ENCODE peak calls at places on chromosomes 2 and 18, in seven cellular contexts. One of them, this sample, is unnamed.

GRCh38 chr2:231190531-231191197 is 7.8 kb upstream of the ARMC9 start:
- DNase-seq in testis: peak; percentile 63
- DNase-seq in upper lobe of right lung: peak; percentile 85
- DNase-seq in cardiac muscle cell: no peak
- DNase-seq in left lung: peak; percentile 63
- DNase-seq in transverse colon: peak; percentile 47
- DNase-seq in spleen: no peak
- DNase-seq in this sample: peak; percentile 91

GRCh38 chr2:28544405-28544914 is 48.6 kb downstream of the PLB1 start:
- DNase-seq in testis: peak; percentile 54
- DNase-seq in upper lobe of right lung: no peak
- DNase-seq in cardiac muscle cell: peak; percentile 38
- DNase-seq in left lung: no peak
- DNase-seq in transverse colon: peak; percentile 49
- DNase-seq in spleen: no peak
- DNase-seq in this sample: no peak

GRCh38 chr2:145096582-145096981 is 576.7 kb upstream of the ZEB2 start:
- DNase-seq in testis: no peak
- DNase-seq in upper lobe of right lung: no peak
- DNase-seq in cardiac muscle cell: no peak
- DNase-seq in left lung: no peak
- DNase-seq in transverse colon: no peak
- DNase-seq in spleen: no peak
- DNase-seq in this sample: no peak

GRCh38 chr18:21255211-21255610 is 13.2 kb downstream of the GREB1L start:
- DNase-seq in testis: no peak
- DNase-seq in upper lobe of right lung: no peak
- DNase-seq in cardiac muscle cell: no peak
- DNase-seq in left lung: no peak
- DNase-seq in transverse colon: no peak
- DNase-seq in spleen: no peak
- DNase-seq in this sample: no peak

GRCh38 chr2:191539068-191539467 is 138.9 kb upstream of the NABP1 start:
- DNase-seq in testis: peak; percentile 59
- DNase-seq in upper lobe of right lung: no peak
- DNase-seq in cardiac muscle cell: peak; percentile 52
- DNase-seq in left lung: no peak
- DNase-seq in transverse colon: no peak
- DNase-seq in spleen: no peak
- DNase-seq in this sample: no peak

GRCh38 chr18:36187826-36188721 is 777 bp downstream of the MOCOS start:
- DNase-seq in testis: peak; percentile 30
- DNase-seq in upper lobe of right lung: peak; percentile 70
- DNase-seq in cardiac muscle cell: no peak
- DNase-seq in left lung: no peak
- DNase-seq in transverse colon: no peak
- DNase-seq in spleen: peak; percentile 77
- DNase-seq in this sample: no peak

GRCh38 chr18:59509477-59510173 is 150.6 kb upstream of the LMAN1 start:
- DNase-seq in testis: peak; percentile 23
- DNase-seq in upper lobe of right lung: no peak
- DNase-seq in cardiac muscle cell: no peak
- DNase-seq in left lung: no peak
- DNase-seq in transverse colon: peak; percentile 18
- DNase-seq in spleen: no peak
- DNase-seq in this sample: no peak

GRCh38 chr2:163556511-163556910 is 179.3 kb downstream of the FIGN start:
- DNase-seq in testis: no peak
- DNase-seq in upper lobe of right lung: no peak
- DNase-seq in cardiac muscle cell: no peak
- DNase-seq in left lung: no peak
- DNase-seq in transverse colon: no peak
- DNase-seq in spleen: no peak
- DNase-seq in this sample: no peak

GRCh38 chr18:58146099-58146498 is 102.1 kb downstream of the NEDD4L start:
- DNase-seq in testis: no peak
- DNase-seq in upper lobe of right lung: no peak
- DNase-seq in cardiac muscle cell: no peak
- DNase-seq in left lung: no peak
- DNase-seq in transverse colon: no peak
- DNase-seq in spleen: no peak
- DNase-seq in this sample: no peak

GRCh38 chr2:232480201-232481190 is 7.1 kb downstream of the ECEL1 start:
- DNase-seq in testis: no peak
- DNase-seq in upper lobe of right lung: peak; percentile 56
- DNase-seq in cardiac muscle cell: no peak
- DNase-seq in left lung: no peak
- DNase-seq in transverse colon: no peak
- DNase-seq in spleen: peak; percentile 60
- DNase-seq in this sample: no peak

GRCh38 chr2:205688417-205689200 is 6.3 kb downstream of the NRP2 start:
- DNase-seq in testis: no peak
- DNase-seq in upper lobe of right lung: no peak
- DNase-seq in cardiac muscle cell: no peak
- DNase-seq in left lung: no peak
- DNase-seq in transverse colon: no peak
- DNase-seq in spleen: no peak
- DNase-seq in this sample: no peak

GRCh38 chr2:28055325-28055970 is 164.9 kb downstream of the BABAM2 start:
- DNase-seq in testis: no peak
- DNase-seq in upper lobe of right lung: no peak
- DNase-seq in cardiac muscle cell: no peak
- DNase-seq in left lung: no peak
- DNase-seq in transverse colon: no peak
- DNase-seq in spleen: no peak
- DNase-seq in this sample: no peak

GRCh38 chr2:179266271-179266670 is 1.6 kb upstream of the SESTD1 start:
- DNase-seq in testis: no peak
- DNase-seq in upper lobe of right lung: no peak
- DNase-seq in cardiac muscle cell: no peak
- DNase-seq in left lung: no peak
- DNase-seq in transverse colon: no peak
- DNase-seq in spleen: no peak
- DNase-seq in this sample: no peak

GRCh38 chr2:133296396-133296795 is 271.9 kb downstream of the NCKAP5 start:
- DNase-seq in testis: no peak
- DNase-seq in upper lobe of right lung: no peak
- DNase-seq in cardiac muscle cell: no peak
- DNase-seq in left lung: no peak
- DNase-seq in transverse colon: no peak
- DNase-seq in spleen: no peak
- DNase-seq in this sample: no peak

GRCh38 chr18:21203096-21203495 is 38.9 kb upstream of the GREB1L start:
- DNase-seq in testis: no peak
- DNase-seq in upper lobe of right lung: no peak
- DNase-seq in cardiac muscle cell: no peak
- DNase-seq in left lung: no peak
- DNase-seq in transverse colon: no peak
- DNase-seq in spleen: no peak
- DNase-seq in this sample: no peak

GRCh38 chr2:170643346-170643745 is 71.8 kb upstream of the SP5 start:
- DNase-seq in testis: no peak
- DNase-seq in upper lobe of right lung: no peak
- DNase-seq in cardiac muscle cell: no peak
- DNase-seq in left lung: no peak
- DNase-seq in transverse colon: no peak
- DNase-seq in spleen: no peak
- DNase-seq in this sample: no peak

GRCh38 chr18:51400721-51401120 is 203.2 kb upstream of the MEX3C start:
- DNase-seq in testis: no peak
- DNase-seq in upper lobe of right lung: no peak
- DNase-seq in cardiac muscle cell: no peak
- DNase-seq in left lung: no peak
- DNase-seq in transverse colon: no peak
- DNase-seq in spleen: no peak
- DNase-seq in this sample: no peak

GRCh38 chr2:200703132-200703925 is 108.4 kb upstream of the BZW1 start:
- DNase-seq in testis: peak; percentile 48
- DNase-seq in upper lobe of right lung: no peak
- DNase-seq in cardiac muscle cell: peak; percentile 30
- DNase-seq in left lung: no peak
- DNase-seq in transverse colon: no peak
- DNase-seq in spleen: no peak
- DNase-seq in this sample: no peak

GRCh38 chr2:205245652-205246051 is 436.6 kb upstream of the NRP2 start:
- DNase-seq in testis: no peak
- DNase-seq in upper lobe of right lung: no peak
- DNase-seq in cardiac muscle cell: no peak
- DNase-seq in left lung: no peak
- DNase-seq in transverse colon: no peak
- DNase-seq in spleen: no peak
- DNase-seq in this sample: no peak

GRCh38 chr18:46324556-46324955 is 220.4 kb downstream of the HAUS1 start:
- DNase-seq in testis: no peak
- DNase-seq in upper lobe of right lung: no peak
- DNase-seq in cardiac muscle cell: peak; percentile 67
- DNase-seq in left lung: no peak
- DNase-seq in transverse colon: no peak
- DNase-seq in spleen: no peak
- DNase-seq in this sample: no peak

GRCh38 chr18:35716169-35716831 is 134.8 kb downstream of the GALNT1 start:
- DNase-seq in testis: no peak
- DNase-seq in upper lobe of right lung: no peak
- DNase-seq in cardiac muscle cell: no peak
- DNase-seq in left lung: no peak
- DNase-seq in transverse colon: no peak
- DNase-seq in spleen: no peak
- DNase-seq in this sample: no peak

GRCh38 chr2:172296267-172297046 is 130.9 kb upstream of the ITGA6 start:
- DNase-seq in testis: no peak
- DNase-seq in upper lobe of right lung: no peak
- DNase-seq in cardiac muscle cell: no peak
- DNase-seq in left lung: no peak
- DNase-seq in transverse colon: no peak
- DNase-seq in spleen: no peak
- DNase-seq in this sample: no peak

GRCh38 chr2:61937881-61938280 is 32.4 kb downstream of the COMMD1 start:
- DNase-seq in testis: no peak
- DNase-seq in upper lobe of right lung: no peak
- DNase-seq in cardiac muscle cell: no peak
- DNase-seq in left lung: no peak
- DNase-seq in transverse colon: no peak
- DNase-seq in spleen: no peak
- DNase-seq in this sample: no peak

GRCh38 chr2:133806564-133806963 is 238.3 kb upstream of the NCKAP5 start:
- DNase-seq in testis: no peak
- DNase-seq in upper lobe of right lung: no peak
- DNase-seq in cardiac muscle cell: no peak
- DNase-seq in left lung: no peak
- DNase-seq in transverse colon: no peak
- DNase-seq in spleen: no peak
- DNase-seq in this sample: no peak

GRCh38 chr2:27729198-27729597 is 42.3 kb upstream of the MRPL33 start:
- DNase-seq in testis: no peak
- DNase-seq in upper lobe of right lung: no peak
- DNase-seq in cardiac muscle cell: no peak
- DNase-seq in left lung: no peak
- DNase-seq in transverse colon: no peak
- DNase-seq in spleen: no peak
- DNase-seq in this sample: no peak

GRCh38 chr2:229261076-229261475 is 10.0 kb downstream of the PID1 start:
- DNase-seq in testis: no peak
- DNase-seq in upper lobe of right lung: no peak
- DNase-seq in cardiac muscle cell: no peak
- DNase-seq in left lung: no peak
- DNase-seq in transverse colon: no peak
- DNase-seq in spleen: no peak
- DNase-seq in this sample: no peak

GRCh38 chr2:208265371-208265806 is 666 bp upstream of the PIKFYVE start:
- DNase-seq in testis: peak; percentile 32
- DNase-seq in upper lobe of right lung: no peak
- DNase-seq in cardiac muscle cell: peak; percentile 28
- DNase-seq in left lung: peak; percentile 52
- DNase-seq in transverse colon: peak; percentile 36
- DNase-seq in spleen: peak; percentile 85
- DNase-seq in this sample: no peak
- H3K4me3 ChIP-seq in testis: peak overlapping the region; percentile 99
- H3K4me3 ChIP-seq in upper lobe of right lung: peak overlapping the region; percentile 100
- H3K4me3 ChIP-seq in cardiac muscle cell: peak overlapping the region; percentile 71
- H3K4me3 ChIP-seq in left lung: peak overlapping the region; percentile 97
- H3K4me3 ChIP-seq in transverse colon: peak overlapping the region; percentile 96
- H3K4me3 ChIP-seq in spleen: peak overlapping the region; percentile 66
- H3K4me3 ChIP-seq in this sample: peak overlapping the region; percentile 95

DNA sequence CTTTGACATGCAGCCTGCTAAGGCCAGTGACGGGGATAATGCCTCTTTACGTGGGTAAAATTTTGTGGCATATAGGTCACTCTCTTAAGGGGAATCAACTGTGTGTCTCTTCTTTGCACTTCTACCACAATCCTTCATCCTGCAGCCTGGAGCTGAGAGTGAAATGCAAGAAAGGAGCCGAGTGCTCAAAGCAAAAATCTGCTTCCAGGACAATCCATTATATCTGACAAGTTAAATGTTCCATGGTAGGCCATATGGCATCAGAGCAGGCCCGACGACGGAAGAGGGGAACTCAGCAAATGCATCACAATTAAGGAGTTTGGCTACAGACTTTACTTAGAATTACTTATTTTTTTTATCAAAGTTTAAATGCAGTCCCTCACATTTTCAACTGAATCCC is 171.2 kb downstream of the TCF4 start:
- DNase-seq in testis: no peak
- DNase-seq in upper lobe of right lung: no peak
- DNase-seq in cardiac muscle cell: no peak
- DNase-seq in left lung: no peak
- DNase-seq in transverse colon: no peak
- DNase-seq in spleen: no peak
- DNase-seq in this sample: no peak
- H3K27ac ChIP-seq in testis: no peak overlapping the region
- H3K27ac ChIP-seq in upper lobe of right lung: no peak overlapping the region
- H3K27ac ChIP-seq in cardiac muscle cell: no peak overlapping the region
- H3K27ac ChIP-seq in left lung: no peak overlapping the region
- H3K27ac ChIP-seq in transverse colon: no peak overlapping the region
- H3K27ac ChIP-seq in spleen: no peak overlapping the region
- H3K27ac ChIP-seq in this sample: no peak overlapping the region

GRCh38 chr2:15804691-15805090 is 135.7 kb upstream of the MYCN start:
- DNase-seq in testis: no peak
- DNase-seq in upper lobe of right lung: no peak
- DNase-seq in cardiac muscle cell: no peak
- DNase-seq in left lung: no peak
- DNase-seq in transverse colon: no peak
- DNase-seq in spleen: no peak
- DNase-seq in this sample: no peak
- TF ChIP-seq CTCF in testis: no peak
- TF ChIP-seq CTCF in upper lobe of right lung: no peak
- TF ChIP-seq CTCF in cardiac muscle cell: no peak
- TF ChIP-seq CTCF in left lung: no peak
- TF ChIP-seq CTCF in transverse colon: no peak
- TF ChIP-seq CTCF in spleen: no peak
- TF ChIP-seq CTCF in this sample: no peak

GRCh38 chr2:2466534-2466933 is 135.5 kb upstream of the MYT1L start:
- DNase-seq in testis: no peak
- DNase-seq in upper lobe of right lung: no peak
- DNase-seq in cardiac muscle cell: no peak
- DNase-seq in left lung: no peak
- DNase-seq in transverse colon: no peak
- DNase-seq in spleen: no peak
- DNase-seq in this sample: no peak

DNA sequence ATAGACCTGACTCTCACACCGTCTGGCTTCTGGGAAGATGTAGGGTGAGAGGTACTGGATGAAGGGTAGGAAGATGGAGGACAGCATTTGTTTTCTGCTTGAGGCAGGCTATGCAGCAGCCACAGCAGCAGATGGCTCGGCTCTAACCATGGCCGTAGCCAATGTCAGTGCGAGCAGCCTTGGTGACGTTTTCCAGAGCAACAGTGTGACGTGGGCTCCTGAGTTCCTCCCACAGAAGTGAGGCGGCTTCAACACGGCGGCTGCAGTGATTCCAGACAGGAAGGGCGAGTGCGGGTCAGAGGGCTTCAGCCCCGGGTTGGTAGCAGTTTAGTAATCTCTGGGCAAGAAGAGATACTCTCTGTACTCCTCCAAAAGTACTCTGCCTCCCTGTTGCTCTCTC is 133.0 kb upstream of the MYT1L start:
- DNase-seq in testis: peak; percentile 42
- DNase-seq in upper lobe of right lung: no peak
- DNase-seq in cardiac muscle cell: peak; percentile 54
- DNase-seq in left lung: no peak
- DNase-seq in transverse colon: no peak
- DNase-seq in spleen: no peak
- DNase-seq in this sample: no peak
- H3K4me3 ChIP-seq in testis: no peak overlapping the region
- H3K4me3 ChIP-seq in upper lobe of right lung: no peak overlapping the region
- H3K4me3 ChIP-seq in cardiac muscle cell: no peak overlapping the region
- H3K4me3 ChIP-seq in left lung: no peak overlapping the region
- H3K4me3 ChIP-seq in transverse colon: no peak overlapping the region
- H3K4me3 ChIP-seq in spleen: no peak overlapping the region
- H3K4me3 ChIP-seq in this sample: peak overlapping the region; percentile 25